ENCODE peak calls at places on chromosomes 16 and 17, in six cellular contexts. Z is MV-4-11; K is H54; R is MCF 10A; W is effector CD4-positive, alpha-beta T cell; G is fibroblast of pulmonary artery. Q is an unnamed sample.
A peak's percentile ranks its signal among the peaks of the same experiment; 100 is the strongest.

GRCh38 chr17:80248894-80249710 is 11.6 kb upstream of the RNF213 start:
- DNase-seq in Z (no peak), K (no peak), R (no peak), W (no peak), G (no peak), Q (no peak)

GRCh38 chr17:31494259-31495048 is 103.0 kb downstream of the RAB11FIP4 start:
- DNase-seq in Z (peak; percentile 71), K (no peak), R (peak; percentile 39), W (peak; percentile 56), G (no peak), Q (no peak)

GRCh38 chr17:67491009-67491677 is 114.1 kb downstream of the PITPNC1 start:
- DNase-seq in Z (peak; percentile 95), K (peak; percentile 84), R (peak; percentile 97), W (no peak), G (peak; percentile 98), Q (peak; percentile 87)

GRCh38 chr17:27323538-27324212 is 29.8 kb downstream of the WSB1 start:
- DNase-seq in Z (no peak), K (peak; percentile 51), R (peak; percentile 52), W (no peak), G (peak; percentile 91), Q (no peak)

GRCh38 chr17:13395872-13396271 is 205.9 kb downstream of the HS3ST3A1 start:
- DNase-seq in Z (peak; percentile 16), K (no peak), R (peak; percentile 88), W (no peak), G (no peak), Q (no peak)

GRCh38 chr17:39970157-39970692 is 7.4 kb downstream of the GSDMA start:
- DNase-seq in Z (no peak), K (no peak), R (no peak), W (no peak), G (no peak), Q (no peak)

GRCh38 chr16:81431554-81432353 is 12.9 kb upstream of the CMIP start:
- DNase-seq in Z (peak; percentile 84), K (no peak), R (no peak), W (no peak), G (peak; percentile 73), Q (no peak)

GRCh38 chr17:49635121-49635520 is 42.8 kb downstream of the SPOP start:
- DNase-seq in Z (no peak), K (no peak), R (no peak), W (no peak), G (no peak), Q (no peak)

GRCh38 chr16:30503403-30504296 is 22.7 kb downstream of the ZNF768 start:
- DNase-seq in Z (no peak), K (no peak), R (no peak), W (no peak), G (no peak), Q (no peak)

GRCh38 chr16:12356622-12357365 is 380.3 kb downstream of the SNX29 start:
- DNase-seq in Z (peak; percentile 40), K (no peak), R (no peak), W (no peak), G (no peak), Q (no peak)

GRCh38 chr17:60141111-60142018 is 8.4 kb upstream of the CA4 start:
- DNase-seq in Z (peak; percentile 28), K (no peak), R (no peak), W (no peak), G (peak; percentile 45), Q (no peak)

GRCh38 chr16:1108299-1109252 is 12.5 kb upstream of the C1QTNF8 start:
- DNase-seq in Z (no peak), K (peak; percentile 65), R (peak; percentile 34), W (no peak), G (peak; percentile 11), Q (no peak)

GRCh38 chr16:62445909-62446308 is 409.7 kb upstream of the CDH8 start:
- DNase-seq in Z (no peak), K (no peak), R (no peak), W (no peak), G (no peak), Q (no peak)

GRCh38 chr17:77656054-77656453 is 302.4 kb upstream of the TNRC6C start:
- DNase-seq in Z (no peak), K (no peak), R (no peak), W (no peak), G (no peak), Q (no peak)

GRCh38 chr16:12547608-12547922 is 256.1 kb downstream of the CPPED1 start:
- DNase-seq in Z (no peak), K (no peak), R (no peak), W (no peak), G (no peak), Q (no peak)

GRCh38 chr17:18250708-18251107 is 7.8 kb downstream of the FLII start:
- DNase-seq in Z (no peak), K (no peak), R (no peak), W (no peak), G (no peak), Q (no peak)

GRCh38 chr17:49381793-49382192 is 19.7 kb upstream of the ZNF652 start:
- DNase-seq in Z (no peak), K (no peak), R (no peak), W (no peak), G (no peak), Q (no peak)

GRCh38 chr16:86761117-86761971 is 183.0 kb downstream of the FOXL1 start:
- DNase-seq in Z (no peak), K (peak; percentile 69), R (peak; percentile 83), W (peak; percentile 21), G (peak; percentile 72), Q (peak; percentile 51)

GRCh38 chr17:43601280-43602050 is 55.3 kb upstream of the ETV4 start:
- DNase-seq in Z (no peak), K (no peak), R (no peak), W (no peak), G (peak; percentile 18), Q (no peak)

GRCh38 chr17:39591958-39592954 is 15.5 kb downstream of the NEUROD2 start:
- DNase-seq in Z (no peak), K (no peak), R (peak; percentile 75), W (peak; percentile 17), G (peak; percentile 61), Q (peak; percentile 13)

GRCh38 chr16:11595908-11596504 is 9.3 kb upstream of the LITAF start:
- DNase-seq in Z (no peak), K (no peak), R (no peak), W (no peak), G (no peak), Q (no peak)

GRCh38 chr16:48965391-48965790 is 316.2 kb downstream of the CBLN1 start:
- DNase-seq in Z (no peak), K (no peak), R (no peak), W (no peak), G (no peak), Q (no peak)

GRCh38 chr17:47257651-47258339 is 4.2 kb downstream of the ITGB3 start:
- DNase-seq in Z (peak; percentile 61), K (peak; percentile 77), R (peak; percentile 74), W (no peak), G (peak; percentile 62), Q (no peak)

Q was measured in HCT116.